ENCODE peak calls at places on chromosomes 3 and 15, in seven cellular contexts. One of them, this sample, is unnamed.

GRCh38 chr3:42732829-42733459 is 30.3 kb upstream of the HHATL start:
- DNase-seq in fibroblast of mammary gland: no peak
- DNase-seq in A549: no peak
- DNase-seq in foreskin fibroblast: no peak
- DNase-seq in CD8-positive, alpha-beta T cell: no peak
- DNase-seq in fibroblast of lung: no peak
- DNase-seq in adrenal gland: no peak
- DNase-seq in this sample: peak; percentile 93

GRCh38 chr15:42324308-42324707 is 35.0 kb upstream of the CAPN3 start:
- DNase-seq in fibroblast of lung: peak; percentile 85
- DNase-seq in foreskin fibroblast: peak; percentile 40
- DNase-seq in adrenal gland: no peak
- DNase-seq in CD8-positive, alpha-beta T cell: no peak
- DNase-seq in fibroblast of mammary gland: peak; percentile 38
- DNase-seq in A549: no peak
- DNase-seq in this sample: no peak

GRCh38 chr15:56367156-56367555 is 1.9 kb downstream of the TEX9 start:
- DNase-seq in CD8-positive, alpha-beta T cell: no peak
- DNase-seq in A549: no peak
- DNase-seq in foreskin fibroblast: no peak
- DNase-seq in fibroblast of mammary gland: no peak
- DNase-seq in fibroblast of lung: no peak
- DNase-seq in adrenal gland: no peak
- DNase-seq in this sample: no peak

GRCh38 chr15:101694261-101694660 is 30.0 kb downstream of the TARS3 start:
- DNase-seq in A549: no peak
- DNase-seq in fibroblast of lung: no peak
- DNase-seq in CD8-positive, alpha-beta T cell: no peak
- DNase-seq in adrenal gland: no peak
- DNase-seq in fibroblast of mammary gland: no peak
- DNase-seq in foreskin fibroblast: no peak
- DNase-seq in this sample: no peak

GRCh38 chr3:194675081-194675640 is 3.2 kb upstream of the LSG1 start:
- DNase-seq in A549: no peak
- DNase-seq in fibroblast of mammary gland: peak; percentile 58
- DNase-seq in foreskin fibroblast: no peak
- DNase-seq in adrenal gland: no peak
- DNase-seq in CD8-positive, alpha-beta T cell: no peak
- DNase-seq in fibroblast of lung: no peak
- DNase-seq in this sample: peak; percentile 80

GRCh38 chr3:197814372-197814771 is 23.3 kb downstream of the LRCH3 start:
- DNase-seq in fibroblast of lung: no peak
- DNase-seq in CD8-positive, alpha-beta T cell: no peak
- DNase-seq in fibroblast of mammary gland: no peak
- DNase-seq in adrenal gland: no peak
- DNase-seq in A549: no peak
- DNase-seq in foreskin fibroblast: no peak
- DNase-seq in this sample: no peak

GRCh38 chr3:160921020-160921635 is 165.1 kb downstream of the PPM1L start:
- DNase-seq in fibroblast of lung: peak; percentile 57
- DNase-seq in A549: peak; percentile 46
- DNase-seq in foreskin fibroblast: peak; percentile 46
- DNase-seq in CD8-positive, alpha-beta T cell: no peak
- DNase-seq in fibroblast of mammary gland: peak; percentile 61
- DNase-seq in adrenal gland: no peak
- DNase-seq in this sample: no peak

GRCh38 chr15:60555814-60556213 is 76.9 kb upstream of the ICE2 start:
- DNase-seq in fibroblast of mammary gland: no peak
- DNase-seq in A549: no peak
- DNase-seq in CD8-positive, alpha-beta T cell: no peak
- DNase-seq in adrenal gland: no peak
- DNase-seq in fibroblast of lung: no peak
- DNase-seq in foreskin fibroblast: no peak
- DNase-seq in this sample: no peak

GRCh38 chr3:23405081-23405480 is 202.0 kb downstream of the UBE2E2 start:
- DNase-seq in foreskin fibroblast: no peak
- DNase-seq in A549: no peak
- DNase-seq in fibroblast of mammary gland: no peak
- DNase-seq in fibroblast of lung: no peak
- DNase-seq in CD8-positive, alpha-beta T cell: no peak
- DNase-seq in adrenal gland: no peak
- DNase-seq in this sample: no peak

GRCh38 chr15:25850154-25851111 is 12.7 kb downstream of the ATP10A start:
- DNase-seq in fibroblast of lung: peak; percentile 69
- DNase-seq in adrenal gland: peak; percentile 75
- DNase-seq in fibroblast of mammary gland: peak; percentile 73
- DNase-seq in CD8-positive, alpha-beta T cell: no peak
- DNase-seq in A549: peak; percentile 78
- DNase-seq in foreskin fibroblast: peak; percentile 76
- DNase-seq in this sample: no peak

GRCh38 chr15:31049682-31050606 is 51.6 kb downstream of the TRPM1 start:
- DNase-seq in fibroblast of mammary gland: no peak
- DNase-seq in fibroblast of lung: no peak
- DNase-seq in foreskin fibroblast: no peak
- DNase-seq in A549: no peak
- DNase-seq in adrenal gland: no peak
- DNase-seq in CD8-positive, alpha-beta T cell: no peak
- DNase-seq in this sample: no peak

GRCh38 chr15:94747510-94747909 is 516.1 kb downstream of the MCTP2 start:
- DNase-seq in foreskin fibroblast: no peak
- DNase-seq in adrenal gland: no peak
- DNase-seq in fibroblast of mammary gland: no peak
- DNase-seq in A549: no peak
- DNase-seq in CD8-positive, alpha-beta T cell: no peak
- DNase-seq in fibroblast of lung: no peak
- DNase-seq in this sample: no peak

GRCh38 chr15:70200511-70200991 is 102.8 kb upstream of the TLE3 start:
- DNase-seq in adrenal gland: no peak
- DNase-seq in fibroblast of mammary gland: no peak
- DNase-seq in foreskin fibroblast: no peak
- DNase-seq in fibroblast of lung: peak; percentile 19
- DNase-seq in CD8-positive, alpha-beta T cell: no peak
- DNase-seq in A549: no peak
- DNase-seq in this sample: no peak

GRCh38 chr15:100097342-100097899 is 244.4 kb downstream of the ADAMTS17 start:
- DNase-seq in A549: no peak
- DNase-seq in fibroblast of mammary gland: no peak
- DNase-seq in adrenal gland: no peak
- DNase-seq in CD8-positive, alpha-beta T cell: no peak
- DNase-seq in fibroblast of lung: no peak
- DNase-seq in foreskin fibroblast: no peak
- DNase-seq in this sample: peak; percentile 78

GRCh38 chr3:14418670-14419250 is 16.4 kb downstream of the SLC6A6 start:
- DNase-seq in fibroblast of lung: no peak
- DNase-seq in A549: peak; percentile 44
- DNase-seq in CD8-positive, alpha-beta T cell: no peak
- DNase-seq in foreskin fibroblast: no peak
- DNase-seq in adrenal gland: no peak
- DNase-seq in fibroblast of mammary gland: no peak
- DNase-seq in this sample: no peak

GRCh38 chr3:61066800-61067199 is 184.5 kb downstream of the FHIT start:
- DNase-seq in A549: no peak
- DNase-seq in foreskin fibroblast: no peak
- DNase-seq in fibroblast of mammary gland: no peak
- DNase-seq in adrenal gland: no peak
- DNase-seq in fibroblast of lung: no peak
- DNase-seq in CD8-positive, alpha-beta T cell: no peak
- DNase-seq in this sample: no peak

GRCh38 chr15:71658827-71659729 is 151.3 kb upstream of the NR2E3 start:
- DNase-seq in adrenal gland: no peak
- DNase-seq in fibroblast of lung: no peak
- DNase-seq in CD8-positive, alpha-beta T cell: no peak
- DNase-seq in fibroblast of mammary gland: no peak
- DNase-seq in A549: no peak
- DNase-seq in foreskin fibroblast: no peak
- DNase-seq in this sample: no peak

GRCh38 chr3:132006605-132007204 is 28.1 kb downstream of the CPNE4 start:
- DNase-seq in fibroblast of mammary gland: peak; percentile 60
- DNase-seq in adrenal gland: peak; percentile 49
- DNase-seq in CD8-positive, alpha-beta T cell: no peak
- DNase-seq in fibroblast of lung: peak; percentile 43
- DNase-seq in foreskin fibroblast: peak; percentile 45
- DNase-seq in A549: peak; percentile 53
- DNase-seq in this sample: no peak

GRCh38 chr3:139794469-139795265 is 116.9 kb upstream of the NMNAT3 start:
- DNase-seq in fibroblast of mammary gland: peak; percentile 33
- DNase-seq in A549: no peak
- DNase-seq in foreskin fibroblast: no peak
- DNase-seq in CD8-positive, alpha-beta T cell: no peak
- DNase-seq in adrenal gland: no peak
- DNase-seq in fibroblast of lung: no peak
- DNase-seq in this sample: peak; percentile 91

GRCh38 chr3:144324061-144324460 is 352.4 kb downstream of the DIPK2A start:
- DNase-seq in adrenal gland: no peak
- DNase-seq in CD8-positive, alpha-beta T cell: no peak
- DNase-seq in fibroblast of mammary gland: no peak
- DNase-seq in foreskin fibroblast: peak; percentile 20
- DNase-seq in A549: no peak
- DNase-seq in fibroblast of lung: no peak
- DNase-seq in this sample: no peak

GRCh38 chr3:196055683-196056270 is 26.1 kb downstream of the TFRC start:
- DNase-seq in adrenal gland: no peak
- DNase-seq in CD8-positive, alpha-beta T cell: no peak
- DNase-seq in foreskin fibroblast: peak; percentile 4
- DNase-seq in fibroblast of mammary gland: peak; percentile 15
- DNase-seq in A549: peak; percentile 8
- DNase-seq in fibroblast of lung: peak; percentile 39
- DNase-seq in this sample: no peak
- TF ChIP-seq CTCF in adrenal gland: no peak
- TF ChIP-seq CTCF in CD8-positive, alpha-beta T cell: no peak
- TF ChIP-seq CTCF in foreskin fibroblast: no peak
- TF ChIP-seq CTCF in fibroblast of mammary gland: no peak
- TF ChIP-seq CTCF in A549: no peak
- TF ChIP-seq CTCF in fibroblast of lung: no peak
- TF ChIP-seq CTCF in this sample: no peak

DNA sequence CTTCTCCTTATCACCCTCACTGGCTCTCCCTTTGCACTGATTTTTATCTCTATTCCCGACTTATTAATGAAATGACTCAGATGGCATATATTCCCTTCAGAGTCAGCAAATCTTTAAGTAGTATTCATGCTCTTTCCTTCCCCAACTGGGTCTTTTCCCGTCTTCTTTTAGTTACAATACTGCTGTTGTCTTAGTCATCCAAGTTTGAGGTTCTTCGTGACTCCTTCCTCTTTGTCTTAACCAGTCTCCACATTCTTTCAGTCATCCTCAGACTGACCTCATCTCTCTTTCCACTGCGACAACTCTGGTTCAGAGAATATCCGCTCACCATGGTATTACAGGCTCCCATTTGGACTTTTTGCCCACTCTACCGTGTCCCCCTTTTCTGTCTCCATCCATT is 12.4 kb downstream of the WDR5B start:
- DNase-seq in fibroblast of lung: no peak
- DNase-seq in CD8-positive, alpha-beta T cell: no peak
- DNase-seq in A549: no peak
- DNase-seq in foreskin fibroblast: no peak
- DNase-seq in adrenal gland: no peak
- DNase-seq in fibroblast of mammary gland: peak; percentile 32
- DNase-seq in this sample: no peak
- H3K4me3 ChIP-seq in fibroblast of lung: no peak overlapping the region
- H3K4me3 ChIP-seq in CD8-positive, alpha-beta T cell: no peak overlapping the region
- H3K4me3 ChIP-seq in A549: no peak overlapping the region
- H3K4me3 ChIP-seq in foreskin fibroblast: no peak overlapping the region
- H3K4me3 ChIP-seq in adrenal gland: no peak overlapping the region
- H3K4me3 ChIP-seq in fibroblast of mammary gland: no peak overlapping the region
- H3K4me3 ChIP-seq in this sample: no peak overlapping the region

DNA sequence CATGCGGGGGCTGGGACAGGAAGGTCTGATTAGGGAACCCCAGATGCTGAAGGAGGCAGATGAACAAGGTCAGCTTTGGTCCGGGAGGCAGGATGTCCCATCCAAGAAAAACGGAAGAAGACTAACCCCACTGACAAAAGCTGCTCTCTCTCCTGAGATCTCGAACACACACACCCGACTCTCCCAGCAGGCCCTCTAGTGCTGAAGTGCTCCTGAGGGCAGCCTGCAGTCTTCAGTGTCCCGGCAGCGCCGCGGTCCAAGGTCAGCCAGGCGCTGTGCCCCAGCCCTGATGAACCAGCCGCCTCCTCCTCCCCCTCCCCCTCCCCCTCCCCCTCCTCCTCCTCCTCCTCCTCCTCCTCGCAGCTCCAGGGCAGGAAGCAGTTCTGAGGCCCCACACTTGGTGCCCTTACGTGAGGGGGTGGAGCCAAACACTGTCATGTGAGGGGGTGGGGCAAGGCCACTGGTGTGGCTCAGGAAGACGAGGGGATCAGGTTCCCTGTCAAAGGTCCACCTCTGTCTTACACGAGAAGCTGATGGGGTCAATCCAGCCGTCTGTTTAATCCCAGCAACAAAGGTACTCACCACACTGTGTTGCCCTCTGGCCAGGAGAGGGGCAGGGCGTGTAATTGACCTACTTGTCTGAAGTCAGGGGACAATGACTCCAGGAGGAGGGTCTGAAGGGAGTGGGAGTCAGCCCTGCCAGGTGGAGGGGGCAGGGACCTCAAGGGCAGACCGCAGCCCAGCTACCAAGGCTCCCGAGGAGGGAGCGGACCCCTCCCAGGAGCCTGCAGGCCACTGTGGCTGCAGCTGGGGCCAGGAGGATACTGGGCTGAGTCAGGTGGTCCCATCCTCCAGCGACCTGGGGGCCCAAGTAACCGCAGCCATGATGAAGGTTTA is 34.3 kb downstream of the PRR23E start:
- DNase-seq in foreskin fibroblast: no peak
- DNase-seq in fibroblast of lung: no peak
- DNase-seq in CD8-positive, alpha-beta T cell: no peak
- DNase-seq in fibroblast of mammary gland: no peak
- DNase-seq in A549: peak; percentile 4
- DNase-seq in adrenal gland: no peak
- DNase-seq in this sample: no peak
- TF ChIP-seq CTCF in foreskin fibroblast: no peak
- TF ChIP-seq CTCF in fibroblast of lung: no peak
- TF ChIP-seq CTCF in CD8-positive, alpha-beta T cell: no peak
- TF ChIP-seq CTCF in fibroblast of mammary gland: no peak
- TF ChIP-seq CTCF in A549: no peak
- TF ChIP-seq CTCF in adrenal gland: no peak
- TF ChIP-seq CTCF in this sample: no peak

GRCh38 chr3:147407495-147408179 is 1.3 kb upstream of the ZIC4 start:
- DNase-seq in fibroblast of mammary gland: no peak
- DNase-seq in foreskin fibroblast: no peak
- DNase-seq in adrenal gland: no peak
- DNase-seq in fibroblast of lung: no peak
- DNase-seq in A549: no peak
- DNase-seq in CD8-positive, alpha-beta T cell: no peak
- DNase-seq in this sample: peak; percentile 29

GRCh38 chr3:147407107-147407494 is 758 bp upstream of the ZIC4 start:
- DNase-seq in fibroblast of lung: no peak
- DNase-seq in A549: no peak
- DNase-seq in foreskin fibroblast: no peak
- DNase-seq in CD8-positive, alpha-beta T cell: no peak
- DNase-seq in adrenal gland: no peak
- DNase-seq in fibroblast of mammary gland: no peak
- DNase-seq in this sample: peak; percentile 25

GRCh38 chr3:147410126-147410517 is 957 bp downstream of the ZIC1 start:
- DNase-seq in adrenal gland: no peak
- DNase-seq in fibroblast of lung: no peak
- DNase-seq in CD8-positive, alpha-beta T cell: no peak
- DNase-seq in A549: no peak
- DNase-seq in foreskin fibroblast: no peak
- DNase-seq in fibroblast of mammary gland: no peak
- DNase-seq in this sample: peak; percentile 42

GRCh38 chr3:147409143-147410121 is at the start of gene ZIC1:
- DNase-seq in fibroblast of lung: no peak
- DNase-seq in A549: no peak
- DNase-seq in CD8-positive, alpha-beta T cell: no peak
- DNase-seq in fibroblast of mammary gland: no peak
- DNase-seq in adrenal gland: no peak
- DNase-seq in foreskin fibroblast: no peak
- DNase-seq in this sample: peak; percentile 55

GRCh38 chr3:147408180-147409105 is 722 bp upstream of the ZIC1 start:
- DNase-seq in adrenal gland: no peak
- DNase-seq in A549: no peak
- DNase-seq in fibroblast of mammary gland: no peak
- DNase-seq in CD8-positive, alpha-beta T cell: no peak
- DNase-seq in fibroblast of lung: no peak
- DNase-seq in foreskin fibroblast: no peak
- DNase-seq in this sample: peak; percentile 58
- H3K4me3 ChIP-seq in adrenal gland: no peak overlapping the region
- H3K4me3 ChIP-seq in A549: no peak overlapping the region
- H3K4me3 ChIP-seq in fibroblast of mammary gland: no peak overlapping the region
- H3K4me3 ChIP-seq in CD8-positive, alpha-beta T cell: no peak overlapping the region
- H3K4me3 ChIP-seq in fibroblast of lung: no peak overlapping the region
- H3K4me3 ChIP-seq in foreskin fibroblast: peak overlapping the region; percentile 59
- H3K4me3 ChIP-seq in this sample: no peak overlapping the region

This sample was measured in vagina.